ENCODE peak calls at places on chromosome 22, in six cellular contexts. E is activated CD8-positive, alpha-beta memory T cell treated with anti-CD3 and anti-CD28 coated beads, Interleukin-2, amount 10 ng/mL, durations not matched to agents 7 days and 5 days; K is activated T-cell treated with anti-CD3 and anti-CD28 coated beads, Interleukin-2, amount 50 U/mL, for 4 hours; M is activated B cell treated with CpG ODN at 0.5 μM for 24 hours; R is A549; V is stimulated activated naive B cell treated with anti-CD40 and anti-IgM and Interleukin-4, amounts not matched to agents 10 μg/mL and 1 μg/mL and 100 μg/mL, for 72 hours. I is an unnamed sample.

GRCh38 chr22:30636226-30637077 is 871 bp downstream of the SLC35E4 start:
- ATAC-seq in E (no peak), K (peak), M (no peak), R (no peak), V (no peak), I (peak)

GRCh38 chr22:26172389-26172990 is 3.2 kb downstream of the SEZ6L start:
- ATAC-seq in E (no peak), K (no peak), M (no peak), R (peak), V (peak), I (peak)

GRCh38 chr22:35506259-35506570 is 34.4 kb upstream of the RASD2 start:
- ATAC-seq in E (no peak), K (no peak), M (no peak), R (no peak), V (no peak), I (no peak)

GRCh38 chr22:37230673-37231405 is 13.2 kb downstream of the RAC2 start:
- ATAC-seq in E (peak), K (peak), M (peak), R (no peak), V (peak), I (no peak)

GRCh38 chr22:46881373-46882118 is 119.1 kb downstream of the TBC1D22A start:
- ATAC-seq in E (no peak), K (no peak), M (no peak), R (no peak), V (no peak), I (peak)

GRCh38 chr22:41383085-41383484 is 1.3 kb downstream of the TEF start:
- ATAC-seq in E (no peak), K (no peak), M (no peak), R (no peak), V (no peak), I (no peak)

GRCh38 chr22:45071618-45072017 is 61.8 kb upstream of the PHF21B start:
- ATAC-seq in E (no peak), K (no peak), M (no peak), R (no peak), V (no peak), I (peak)

GRCh38 chr22:35638408-35638807 is 9.8 kb upstream of the APOL6 start:
- ATAC-seq in E (no peak), K (no peak), M (no peak), R (no peak), V (no peak), I (peak)

GRCh38 chr22:44127353-44127752 is 53.4 kb upstream of the PARVG start:
- ATAC-seq in E (no peak), K (no peak), M (no peak), R (no peak), V (peak), I (no peak)

GRCh38 chr22:20179455-20180244 is 28.8 kb upstream of the CCDC188 start:
- ATAC-seq in E (no peak), K (no peak), M (no peak), R (no peak), V (no peak), I (no peak)

GRCh38 chr22:46465348-46465725 is 72.1 kb downstream of the CELSR1 start:
- ATAC-seq in E (no peak), K (no peak), M (no peak), R (no peak), V (no peak), I (no peak)

GRCh38 chr22:41387341-41387740 is 5.6 kb downstream of the TEF start:
- ATAC-seq in E (no peak), K (no peak), M (no peak), R (no peak), V (no peak), I (no peak)

GRCh38 chr22:40519284-40519947 is 117.1 kb downstream of the MRTFA start:
- ATAC-seq in E (peak), K (peak), M (peak), R (no peak), V (peak), I (no peak)

GRCh38 chr22:44709881-44710400 is 7.9 kb downstream of the PRR5 start:
- ATAC-seq in E (peak), K (no peak), M (no peak), R (no peak), V (no peak), I (no peak)

GRCh38 chr22:31451709-31452571 is 37.7 kb downstream of the EIF4ENIF1 start:
- ATAC-seq in E (peak), K (peak), M (peak), R (peak), V (peak), I (peak)

GRCh38 chr22:19291580-19292261 is at the start of gene CLTCL1:
- ATAC-seq in E (peak), K (peak), M (peak), R (peak), V (peak), I (peak)

GRCh38 chr22:48785792-48786678 is 1041.6 kb downstream of the BRD1 start:
- ATAC-seq in E (no peak), K (no peak), M (no peak), R (no peak), V (no peak), I (no peak)

GRCh38 chr22:39994566-39995345 is at the start of gene FAM83F:
- ATAC-seq in E (peak), K (peak), M (peak), R (no peak), V (peak), I (peak)

GRCh38 chr22:46661221-46661851 is 41.1 kb downstream of the GRAMD4 start:
- ATAC-seq in E (peak), K (peak), M (peak), R (peak), V (peak), I (peak)

GRCh38 chr22:39414377-39414776 is 14.8 kb downstream of the TAB1 start:
- ATAC-seq in E (no peak), K (no peak), M (no peak), R (no peak), V (peak), I (peak)

GRCh38 chr22:43275545-43275981 is 67.6 kb downstream of the SCUBE1 start:
- ATAC-seq in E (no peak), K (no peak), M (no peak), R (no peak), V (no peak), I (peak)

GRCh38 chr22:40484906-40485660 is 114.7 kb downstream of the SGSM3 start:
- ATAC-seq in E (no peak), K (no peak), M (no peak), R (no peak), V (no peak), I (no peak)

GRCh38 chr22:39259698-39260097 is 14.9 kb upstream of the PDGFB start:
- ATAC-seq in E (no peak), K (no peak), M (no peak), R (no peak), V (no peak), I (no peak)

GRCh38 chr22:46520880-46521279 is 16.5 kb downstream of the CELSR1 start:
- ATAC-seq in E (no peak), K (no peak), M (no peak), R (no peak), V (no peak), I (no peak)

GRCh38 chr22:21942407-21942895 is 10.2 kb downstream of the PPM1F start:
- ATAC-seq in E (no peak), K (peak), M (no peak), R (peak), V (peak), I (peak)

GRCh38 chr22:37126882-37127281 is 17.4 kb upstream of the TMPRSS6 start:
- ATAC-seq in E (no peak), K (no peak), M (no peak), R (peak), V (no peak), I (no peak)

GRCh38 chr22:23495614-23496444 is 84.3 kb downstream of the IGLL1 start:
- ATAC-seq in E (peak), K (no peak), M (no peak), R (no peak), V (no peak), I (no peak)

GRCh38 chr22:48822278-48823233 is 1005.1 kb downstream of the BRD1 start:
- ATAC-seq in E (no peak), K (no peak), M (no peak), R (no peak), V (no peak), I (no peak)

GRCh38 chr22:46099740-46100139 is 50.6 kb upstream of the PPARA start:
- ATAC-seq in E (no peak), K (no peak), M (no peak), R (no peak), V (no peak), I (peak)

GRCh38 chr22:47144076-47144765 is 381.8 kb downstream of the TBC1D22A start:
- ATAC-seq in E (no peak), K (no peak), M (no peak), R (no peak), V (no peak), I (peak)

GRCh38 chr22:18101536-18101935 is 9.1 kb upstream of the TUBA8 start:
- ATAC-seq in E (no peak), K (no peak), M (no peak), R (no peak), V (no peak), I (no peak)

GRCh38 chr22:36208162-36208765 is 6.7 kb upstream of the APOL4 start:
- ATAC-seq in E (no peak), K (no peak), M (no peak), R (no peak), V (no peak), I (no peak)

GRCh38 chr22:21937821-21938070 is 14.9 kb downstream of the PPM1F start:
- ATAC-seq in E (no peak), K (no peak), M (no peak), R (peak), V (no peak), I (peak)

GRCh38 chr22:21824439-21824912 is 43.0 kb downstream of the MAPK1 start:
- ATAC-seq in E (peak), K (no peak), M (no peak), R (no peak), V (no peak), I (no peak)

GRCh38 chr22:19761500-19762314 is 1.1 kb downstream of the TBX1 start:
- ATAC-seq in E (no peak), K (no peak), M (no peak), R (peak), V (no peak), I (no peak)